ENCODE peak calls at places on chromosomes 16 and 17, in nine cellular contexts. One of them, this sample, is unnamed.

GRCh38 chr17:82101767-82102679 is 4.0 kb upstream of the FASN start:
- DNase-seq in occipital lobe: no peak
- DNase-seq in AML-193: no peak
- DNase-seq in MG63: no peak
- DNase-seq in AG09319: no peak
- DNase-seq in WTC11: no peak
- DNase-seq in activated CD8-positive, alpha-beta memory T cell treated with anti-CD3 and anti-CD28 coated beads for 48 hours: no peak
- DNase-seq in HTR-8/SVneo: no peak
- DNase-seq in NCI-H510A: no peak
- DNase-seq in this sample: no peak

GRCh38 chr17:234163-235047 is 53.0 kb upstream of the DOC2B start:
- DNase-seq in occipital lobe: peak
- DNase-seq in AML-193: no peak
- DNase-seq in MG63: no peak
- DNase-seq in AG09319: no peak
- DNase-seq in WTC11: peak
- DNase-seq in activated CD8-positive, alpha-beta memory T cell treated with anti-CD3 and anti-CD28 coated beads for 48 hours: no peak
- DNase-seq in HTR-8/SVneo: no peak
- DNase-seq in NCI-H510A: no peak
- DNase-seq in this sample: no peak

GRCh38 chr16:71658771-71659170 is 32.8 kb downstream of the MARVELD3 start:
- DNase-seq in occipital lobe: no peak
- DNase-seq in AML-193: no peak
- DNase-seq in MG63: no peak
- DNase-seq in AG09319: no peak
- DNase-seq in WTC11: no peak
- DNase-seq in activated CD8-positive, alpha-beta memory T cell treated with anti-CD3 and anti-CD28 coated beads for 48 hours: no peak
- DNase-seq in HTR-8/SVneo: no peak
- DNase-seq in NCI-H510A: no peak
- DNase-seq in this sample: no peak

GRCh38 chr16:84919267-84919666 is 92.1 kb downstream of the ZDHHC7 start:
- DNase-seq in occipital lobe: no peak
- DNase-seq in AML-193: no peak
- DNase-seq in MG63: no peak
- DNase-seq in AG09319: no peak
- DNase-seq in WTC11: no peak
- DNase-seq in activated CD8-positive, alpha-beta memory T cell treated with anti-CD3 and anti-CD28 coated beads for 48 hours: no peak
- DNase-seq in HTR-8/SVneo: no peak
- DNase-seq in NCI-H510A: no peak
- DNase-seq in this sample: no peak

GRCh38 chr17:21199311-21199710 is 14.7 kb downstream of the TMEM11 start:
- DNase-seq in occipital lobe: no peak
- DNase-seq in AML-193: no peak
- DNase-seq in MG63: no peak
- DNase-seq in AG09319: peak
- DNase-seq in WTC11: peak
- DNase-seq in activated CD8-positive, alpha-beta memory T cell treated with anti-CD3 and anti-CD28 coated beads for 48 hours: no peak
- DNase-seq in HTR-8/SVneo: no peak
- DNase-seq in NCI-H510A: no peak
- DNase-seq in this sample: no peak

GRCh38 chr16:50323335-50324011 is 45.3 kb downstream of the BRD7 start:
- DNase-seq in occipital lobe: no peak
- DNase-seq in AML-193: peak
- DNase-seq in MG63: no peak
- DNase-seq in AG09319: no peak
- DNase-seq in WTC11: no peak
- DNase-seq in activated CD8-positive, alpha-beta memory T cell treated with anti-CD3 and anti-CD28 coated beads for 48 hours: no peak
- DNase-seq in HTR-8/SVneo: no peak
- DNase-seq in NCI-H510A: peak
- DNase-seq in this sample: no peak

GRCh38 chr17:28620010-28620409 is 6.0 kb upstream of the RSKR start:
- DNase-seq in occipital lobe: no peak
- DNase-seq in AML-193: no peak
- DNase-seq in MG63: no peak
- DNase-seq in AG09319: no peak
- DNase-seq in WTC11: no peak
- DNase-seq in activated CD8-positive, alpha-beta memory T cell treated with anti-CD3 and anti-CD28 coated beads for 48 hours: no peak
- DNase-seq in HTR-8/SVneo: no peak
- DNase-seq in NCI-H510A: no peak
- DNase-seq in this sample: no peak

GRCh38 chr17:44108440-44109311 is 14.8 kb downstream of the HDAC5 start:
- DNase-seq in occipital lobe: peak
- DNase-seq in AML-193: no peak
- DNase-seq in MG63: peak
- DNase-seq in AG09319: peak
- DNase-seq in WTC11: no peak
- DNase-seq in activated CD8-positive, alpha-beta memory T cell treated with anti-CD3 and anti-CD28 coated beads for 48 hours: no peak
- DNase-seq in HTR-8/SVneo: peak
- DNase-seq in NCI-H510A: no peak
- DNase-seq in this sample: no peak

GRCh38 chr16:13672196-13672595 is 247.8 kb upstream of the ERCC4 start:
- DNase-seq in occipital lobe: no peak
- DNase-seq in AML-193: no peak
- DNase-seq in MG63: no peak
- DNase-seq in AG09319: no peak
- DNase-seq in WTC11: no peak
- DNase-seq in activated CD8-positive, alpha-beta memory T cell treated with anti-CD3 and anti-CD28 coated beads for 48 hours: no peak
- DNase-seq in HTR-8/SVneo: no peak
- DNase-seq in NCI-H510A: no peak
- DNase-seq in this sample: peak

GRCh38 chr16:48393843-48394703 is 8.9 kb upstream of the SIAH1 start:
- DNase-seq in occipital lobe: peak
- DNase-seq in AML-193: peak
- DNase-seq in MG63: no peak
- DNase-seq in AG09319: no peak
- DNase-seq in WTC11: no peak
- DNase-seq in activated CD8-positive, alpha-beta memory T cell treated with anti-CD3 and anti-CD28 coated beads for 48 hours: no peak
- DNase-seq in HTR-8/SVneo: no peak
- DNase-seq in NCI-H510A: no peak
- DNase-seq in this sample: peak